ENCODE peak calls at places on chromosome 5, in six cellular contexts. One of them, this sample, is unnamed.

GRCh38 chr5:109805882-109806281 is 116.2 kb downstream of the MAN2A1 start:
- DNase-seq in HL-60: no peak
- DNase-seq in K562: no peak
- DNase-seq in SK-N-SH: no peak
- DNase-seq in HepG2: no peak
- DNase-seq in GM12878: no peak
- DNase-seq in this sample: no peak

GRCh38 chr5:166961028-166961427 is 1330.4 kb upstream of the WWC1 start:
- DNase-seq in HL-60: no peak
- DNase-seq in K562: no peak
- DNase-seq in SK-N-SH: peak
- DNase-seq in HepG2: no peak
- DNase-seq in GM12878: no peak
- DNase-seq in this sample: no peak

GRCh38 chr5:146027746-146028145 is 77.6 kb downstream of the PLAC8L1 start:
- DNase-seq in HL-60: no peak
- DNase-seq in K562: no peak
- DNase-seq in SK-N-SH: no peak
- DNase-seq in HepG2: no peak
- DNase-seq in GM12878: no peak
- DNase-seq in this sample: no peak

GRCh38 chr5:151029179-151029855 is 8.9 kb downstream of the GPX3 start:
- DNase-seq in HL-60: no peak
- DNase-seq in K562: no peak
- DNase-seq in SK-N-SH: no peak
- DNase-seq in HepG2: no peak
- DNase-seq in GM12878: no peak
- DNase-seq in this sample: no peak

GRCh38 chr5:1187234-1187949 is 14.0 kb upstream of the SLC6A19 start:
- DNase-seq in HL-60: no peak
- DNase-seq in K562: no peak
- DNase-seq in SK-N-SH: no peak
- DNase-seq in HepG2: no peak
- DNase-seq in GM12878: no peak
- DNase-seq in this sample: no peak

GRCh38 chr5:94746731-94747124 is 128.3 kb downstream of the SLF1 start:
- DNase-seq in HL-60: peak
- DNase-seq in K562: no peak
- DNase-seq in SK-N-SH: no peak
- DNase-seq in HepG2: no peak
- DNase-seq in GM12878: peak
- DNase-seq in this sample: no peak

GRCh38 chr5:56415356-56415765 is 182.2 kb upstream of the ANKRD55 start:
- DNase-seq in HL-60: peak
- DNase-seq in K562: peak
- DNase-seq in SK-N-SH: no peak
- DNase-seq in HepG2: no peak
- DNase-seq in GM12878: peak
- DNase-seq in this sample: no peak

GRCh38 chr5:1510151-1510561 is 13.6 kb downstream of the LPCAT1 start:
- DNase-seq in HL-60: no peak
- DNase-seq in K562: no peak
- DNase-seq in SK-N-SH: no peak
- DNase-seq in HepG2: no peak
- DNase-seq in GM12878: no peak
- DNase-seq in this sample: no peak

GRCh38 chr5:76602094-76602726 is 21.0 kb downstream of the F2RL2 start:
- DNase-seq in HL-60: no peak
- DNase-seq in K562: no peak
- DNase-seq in SK-N-SH: no peak
- DNase-seq in HepG2: no peak
- DNase-seq in GM12878: no peak
- DNase-seq in this sample: no peak

DNA sequence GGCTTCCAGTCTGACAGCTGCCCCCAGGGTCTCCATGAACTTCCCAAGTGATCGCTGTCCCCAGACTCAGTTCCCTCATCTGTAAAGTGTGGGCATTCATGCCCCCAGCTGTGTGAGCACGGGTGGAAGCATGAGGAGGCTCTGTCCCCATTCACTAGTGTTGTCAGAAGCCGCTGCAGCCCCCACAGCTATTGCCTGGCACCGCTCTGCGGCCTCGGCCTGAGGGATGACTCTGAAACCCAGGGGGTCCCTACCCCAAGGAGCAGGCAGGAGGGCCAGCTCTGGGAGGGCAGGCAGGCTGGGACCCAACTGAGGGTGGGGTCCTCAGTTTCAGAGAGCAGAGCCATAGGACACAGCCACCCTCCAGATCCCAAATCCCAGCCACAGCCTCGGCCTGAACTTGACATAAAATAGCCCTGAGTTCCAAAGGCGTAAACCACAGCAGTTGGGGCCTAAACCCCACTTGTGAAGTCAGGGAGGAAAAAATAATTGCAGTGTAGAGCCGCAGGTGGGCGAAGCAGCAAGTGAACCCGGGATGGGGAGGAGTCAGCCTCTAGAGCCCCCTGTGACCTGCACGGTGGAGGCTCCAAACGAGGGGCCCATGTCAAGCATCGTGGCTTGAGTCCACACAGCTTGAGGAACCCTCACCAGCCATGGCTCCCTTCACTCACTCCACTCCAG is 66.0 kb upstream of the ADAMTS2 start:
- DNase-seq in HL-60: no peak
- DNase-seq in K562: no peak
- DNase-seq in SK-N-SH: no peak
- DNase-seq in HepG2: no peak
- DNase-seq in GM12878: no peak
- DNase-seq in this sample: peak
- TF ChIP-seq GABPA in HL-60: no peak
- TF ChIP-seq GABPA in K562: no peak
- TF ChIP-seq GABPA in SK-N-SH: no peak
- TF ChIP-seq GABPA in HepG2: no peak
- TF ChIP-seq GABPA in GM12878: no peak
- TF ChIP-seq GABPA in this sample: no peak

GRCh38 chr5:14960120-14960462 is 88.5 kb upstream of the ANKH start:
- DNase-seq in HL-60: no peak
- DNase-seq in K562: no peak
- DNase-seq in SK-N-SH: no peak
- DNase-seq in HepG2: no peak
- DNase-seq in GM12878: no peak
- DNase-seq in this sample: no peak

GRCh38 chr5:14954620-14955343 is 83.2 kb upstream of the ANKH start:
- DNase-seq in HL-60: no peak
- DNase-seq in K562: no peak
- DNase-seq in SK-N-SH: peak
- DNase-seq in HepG2: no peak
- DNase-seq in GM12878: no peak
- DNase-seq in this sample: no peak

GRCh38 chr5:14959443-14960119 is 88.0 kb upstream of the ANKH start:
- DNase-seq in HL-60: no peak
- DNase-seq in K562: no peak
- DNase-seq in SK-N-SH: no peak
- DNase-seq in HepG2: peak
- DNase-seq in GM12878: no peak
- DNase-seq in this sample: no peak

GRCh38 chr5:14956423-14957046 is 85.0 kb upstream of the ANKH start:
- DNase-seq in HL-60: no peak
- DNase-seq in K562: no peak
- DNase-seq in SK-N-SH: no peak
- DNase-seq in HepG2: no peak
- DNase-seq in GM12878: no peak
- DNase-seq in this sample: no peak

GRCh38 chr5:14958196-14958595 is 86.6 kb upstream of the ANKH start:
- DNase-seq in HL-60: no peak
- DNase-seq in K562: no peak
- DNase-seq in SK-N-SH: no peak
- DNase-seq in HepG2: no peak
- DNase-seq in GM12878: no peak
- DNase-seq in this sample: no peak
- TF ChIP-seq GABPA in HL-60: no peak
- TF ChIP-seq GABPA in K562: no peak
- TF ChIP-seq GABPA in SK-N-SH: no peak
- TF ChIP-seq GABPA in HepG2: no peak
- TF ChIP-seq GABPA in GM12878: no peak
- TF ChIP-seq GABPA in this sample: no peak

GRCh38 chr5:64840958-64841357 is 72.2 kb downstream of the CWC27 start:
- DNase-seq in HL-60: no peak
- DNase-seq in K562: no peak
- DNase-seq in SK-N-SH: no peak
- DNase-seq in HepG2: no peak
- DNase-seq in GM12878: no peak
- DNase-seq in this sample: no peak
- TF ChIP-seq GABPA in HL-60: no peak
- TF ChIP-seq GABPA in K562: no peak
- TF ChIP-seq GABPA in SK-N-SH: no peak
- TF ChIP-seq GABPA in HepG2: no peak
- TF ChIP-seq GABPA in GM12878: no peak
- TF ChIP-seq GABPA in this sample: no peak

GRCh38 chr5:157033071-157033583 is 25.8 kb downstream of the HAVCR1 start:
- DNase-seq in HL-60: no peak
- DNase-seq in K562: no peak
- DNase-seq in SK-N-SH: no peak
- DNase-seq in HepG2: no peak
- DNase-seq in GM12878: no peak
- DNase-seq in this sample: no peak

GRCh38 chr5:157038568-157039187 is 20.2 kb downstream of the HAVCR1 start:
- DNase-seq in HL-60: no peak
- DNase-seq in K562: no peak
- DNase-seq in SK-N-SH: no peak
- DNase-seq in HepG2: no peak
- DNase-seq in GM12878: no peak
- DNase-seq in this sample: no peak
- TF ChIP-seq GABPA in HL-60: no peak
- TF ChIP-seq GABPA in K562: no peak
- TF ChIP-seq GABPA in SK-N-SH: no peak
- TF ChIP-seq GABPA in HepG2: no peak
- TF ChIP-seq GABPA in GM12878: no peak
- TF ChIP-seq GABPA in this sample: no peak